ENCODE peak calls at places on chromosomes 11 and 22, in six cellular contexts. Z, C, T, L, X and I are unnamed samples. For H3K4me1, the result is how much of the 10 kb centered on the place peaks cover.

GRCh38 chr11:126153999-126154398 is 57.5 kb downstream of the RPUSD4 start:
- DNase-seq in Z (no peak), C (peak), T (no peak), L (peak), X (no peak), I (peak)

GRCh38 chr11:76589945-76590630 is 80.5 kb downstream of the LRRC32 start:
- DNase-seq in Z (no peak), C (no peak), T (no peak), L (no peak), X (no peak), I (no peak)

GRCh38 chr11:8917157-8917820 is 6.3 kb downstream of the AKIP1 start:
- DNase-seq in Z (no peak), C (peak), T (peak), L (no peak), X (no peak), I (no peak)

GRCh38 chr11:83823461-83824025 is 537.4 kb upstream of the CCDC90B start:
- DNase-seq in Z (no peak), C (no peak), T (no peak), L (no peak), X (no peak), I (no peak)

GRCh38 chr11:76564400-76564799 is 106.1 kb downstream of the LRRC32 start:
- DNase-seq in Z (no peak), C (no peak), T (no peak), L (no peak), X (no peak), I (no peak)

GRCh38 chr22:40463727-40464126 is 93.3 kb downstream of the SGSM3 start:
- DNase-seq in Z (peak), C (no peak), T (no peak), L (no peak), X (no peak), I (no peak)

GRCh38 chr11:69339041-69339733 is 45.2 kb downstream of the MYEOV start:
- DNase-seq in Z (no peak), C (no peak), T (no peak), L (no peak), X (no peak), I (no peak)

GRCh38 chr11:121870202-121871045 is 245.6 kb downstream of the BLID start:
- DNase-seq in Z (no peak), C (no peak), T (peak), L (no peak), X (no peak), I (no peak)

GRCh38 chr22:38155703-38156102 is 25.9 kb downstream of the PLA2G6 start:
- DNase-seq in Z (no peak), C (no peak), T (no peak), L (no peak), X (no peak), I (no peak)

GRCh38 chr11:30479899-30480298 is 106.3 kb downstream of the MPPED2 start:
- DNase-seq in Z (no peak), C (no peak), T (no peak), L (no peak), X (no peak), I (no peak)

GRCh38 chr11:3840870-3841425 is at the start of gene RHOG:
- DNase-seq in Z (no peak), C (peak), T (peak), L (peak), X (peak), I (peak)

GRCh38 chr11:30984442-30984816 is 385.1 kb downstream of the DCDC1 start:
- DNase-seq in Z (no peak), C (peak), T (no peak), L (no peak), X (no peak), I (no peak)

GRCh38 chr11:96978751-96979150 is 588.9 kb downstream of the JRKL start:
- DNase-seq in Z (no peak), C (no peak), T (no peak), L (no peak), X (no peak), I (no peak)

GRCh38 chr11:71215372-71215965 is 36.9 kb downstream of the SHANK2 start:
- DNase-seq in Z (no peak), C (no peak), T (no peak), L (no peak), X (no peak), I (no peak)

GRCh38 chr11:76824083-76824939 is 36.4 kb upstream of the ACER3 start:
- DNase-seq in Z (no peak), C (no peak), T (no peak), L (no peak), X (no peak), I (no peak)

GRCh38 chr22:20108757-20109230 is 7.1 kb upstream of the RANBP1 start:
- DNase-seq in Z (no peak), C (no peak), T (no peak), L (no peak), X (no peak), I (no peak)

GRCh38 chr11:126347751-126348628 is 7.5 kb upstream of the ST3GAL4 start:
- DNase-seq in Z (no peak), C (no peak), T (no peak), L (no peak), X (no peak), I (no peak)

GRCh38 chr22:17390087-17390486 is 20.8 kb downstream of the CECR2 start:
- DNase-seq in Z (no peak), C (no peak), T (no peak), L (no peak), X (no peak), I (no peak)

GRCh38 chr11:63880031-63880841 is 36.7 kb downstream of the RCOR2 start:
- DNase-seq in Z (no peak), C (no peak), T (no peak), L (no peak), X (no peak), I (no peak)

GRCh38 chr11:69704508-69705245 is 855 bp upstream of the FGF19 start:
- DNase-seq in Z (no peak), C (peak), T (no peak), L (no peak), X (no peak), I (no peak)

GRCh38 chr11:133115099-133115498 is 417.2 kb downstream of the OPCML start:
- DNase-seq in Z (no peak), C (no peak), T (no peak), L (no peak), X (no peak), I (no peak)

GRCh38 chr11:115645631-115646271 is 141.5 kb upstream of the CADM1 start:
- DNase-seq in Z (no peak), C (peak), T (no peak), L (no peak), X (no peak), I (no peak)

GRCh38 chr11:68498903-68499883 is 38.6 kb downstream of the PPP6R3 start:
- DNase-seq in Z (no peak), C (no peak), T (no peak), L (no peak), X (no peak), I (peak)

GRCh38 chr11:120086651-120087050 is 51.3 kb downstream of the TRIM29 start:
- DNase-seq in Z (no peak), C (no peak), T (no peak), L (no peak), X (no peak), I (no peak)

GRCh38 chr11:69481393-69481844 is at the start of gene LINC01488:
- DNase-seq in Z (no peak), C (no peak), T (no peak), L (no peak), X (no peak), I (no peak)

GRCh38 chr11:14905104-14906033 is 13.3 kb upstream of the CYP2R1 start:
- DNase-seq in Z (peak), C (peak), T (peak), L (peak), X (no peak), I (peak)

GRCh38 chr11:34238533-34238932 is 119.3 kb downstream of the ABTB2 start:
- DNase-seq in Z (no peak), C (no peak), T (no peak), L (no peak), X (no peak), I (no peak)

GRCh38 chr11:11659567-11660341 is 37.9 kb upstream of the GALNT18 start:
- DNase-seq in Z (no peak), C (no peak), T (no peak), L (no peak), X (no peak), I (no peak)

GRCh38 chr22:26461188-26461810 is 22.3 kb downstream of the HPS4 start:
- DNase-seq in Z (no peak), C (peak), T (peak), L (peak), X (no peak), I (peak)

GRCh38 chr11:47052576-47052975 is 116.0 kb downstream of the CSTPP1 start:
- DNase-seq in Z (no peak), C (no peak), T (no peak), L (no peak), X (no peak), I (no peak)

GRCh38 chr22:50252081-50253045 is 1.3 kb upstream of the HDAC10 start:
- DNase-seq in Z (peak), C (peak), T (peak), L (peak), X (peak), I (peak)

GRCh38 chr11:73275381-73275750 is 3.2 kb downstream of the P2RY6 start:
- DNase-seq in Z (no peak), C (no peak), T (no peak), L (peak), X (no peak), I (no peak)

GRCh38 chr22:19066531-19067271 is 55.5 kb downstream of the DGCR2 start:
- DNase-seq in Z (no peak), C (no peak), T (no peak), L (peak), X (peak), I (no peak)

GRCh38 chr11:80779907-80780615 is 1339.2 kb upstream of the TENM4 start:
- DNase-seq in Z (no peak), C (no peak), T (no peak), L (no peak), X (no peak), I (peak)

GRCh38 chr11:47950396-47950795 is 30.0 kb upstream of the PTPRJ start:
- DNase-seq in Z (peak), C (no peak), T (no peak), L (no peak), X (no peak), I (no peak)

GRCh38 chr11:64918056-64918455 is 1.0 kb upstream of the ATG2A start:
- DNase-seq in Z (no peak), C (peak), T (no peak), L (no peak), X (no peak), I (no peak)

GRCh38 chr11:67301313-67301921 is 1.9 kb upstream of the SSH3 start:
- DNase-seq in Z (no peak), C (peak), T (no peak), L (no peak), X (no peak), I (no peak)

GRCh38 chr11:67303989-67304411 is 670 bp downstream of the SSH3 start:
- DNase-seq in Z (peak), C (peak), T (no peak), L (peak), X (no peak), I (peak)

GRCh38 chr11:67301951-67302516 is 1.3 kb upstream of the SSH3 start:
- DNase-seq in Z (no peak), C (peak), T (no peak), L (peak), X (peak), I (peak)

GRCh38 chr11:67303132-67303988 is at the start of gene SSH3:
- DNase-seq in Z (no peak), C (peak), T (peak), L (peak), X (peak), I (peak)

DNA sequence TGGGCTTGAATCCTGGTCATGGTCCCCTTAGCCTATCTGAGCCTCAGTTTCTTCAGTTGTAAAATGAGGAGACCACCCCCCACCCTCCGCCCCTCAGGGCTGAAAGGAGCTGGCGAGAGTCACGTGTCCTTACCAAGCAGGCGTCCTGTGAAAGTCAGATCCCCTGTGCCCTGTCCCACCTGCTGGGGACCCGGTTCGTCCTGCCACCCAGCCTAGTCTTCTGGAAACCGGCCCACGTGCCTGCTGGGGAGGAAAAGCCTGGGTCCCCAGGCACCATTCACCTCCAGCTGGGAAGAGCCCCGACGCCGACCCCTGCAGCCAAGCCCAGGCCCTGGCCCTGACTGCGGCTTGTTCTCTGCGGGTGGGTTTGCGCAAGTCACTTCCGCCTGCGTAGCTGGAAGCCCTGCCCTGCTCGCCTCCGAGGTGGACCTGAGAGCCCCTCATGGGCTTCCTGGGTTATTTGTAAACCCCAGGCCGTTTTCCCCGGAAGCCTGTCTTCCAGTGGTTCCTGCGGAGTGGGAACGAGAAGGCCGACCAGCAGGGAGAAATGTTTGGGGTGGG is 679 bp upstream of the SSH3 start:
- DNase-seq in Z (no peak), C (peak), T (no peak), L (peak), X (no peak), I (peak)
- H3K27ac ChIP-seq in Z (peak), C (peak), T (peak), L (peak), X (peak), I (peak)

GRCh38 chr11:554824-555499 is 5.6 kb downstream of the LMNTD2 start:
- DNase-seq in Z (peak), C (peak), T (no peak), L (no peak), X (no peak), I (peak)
- H3K4me1 ChIP-seq in Z (under half), C (under half), T (under half), L (under half), X (under half), I (under half)

DNA sequence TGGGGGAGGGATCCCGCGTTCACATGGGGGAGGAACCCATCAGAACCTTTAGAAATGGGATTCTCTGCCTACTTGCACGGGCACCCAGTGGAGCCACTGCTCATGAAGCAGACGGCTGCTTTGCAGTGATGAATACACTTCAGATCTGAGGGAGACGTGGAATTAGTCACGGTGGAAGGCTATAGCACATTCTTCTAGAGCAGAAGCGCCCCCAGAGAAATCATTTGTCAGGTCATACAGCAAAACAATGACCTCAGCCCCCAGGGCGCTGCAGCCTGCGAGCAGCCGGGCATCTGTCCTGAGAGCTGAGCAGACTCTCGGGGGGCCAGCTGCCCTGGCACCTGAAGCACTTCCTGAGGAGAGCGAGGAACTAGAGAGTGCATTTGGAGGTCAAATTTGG is 12.7 kb downstream of the TP53AIP1 start:
- DNase-seq in Z (no peak), C (no peak), T (no peak), L (no peak), X (no peak), I (no peak)
- H3K4me3 ChIP-seq in Z (no peak), C (no peak), T (no peak), L (no peak), X (no peak), I (no peak)

DNA sequence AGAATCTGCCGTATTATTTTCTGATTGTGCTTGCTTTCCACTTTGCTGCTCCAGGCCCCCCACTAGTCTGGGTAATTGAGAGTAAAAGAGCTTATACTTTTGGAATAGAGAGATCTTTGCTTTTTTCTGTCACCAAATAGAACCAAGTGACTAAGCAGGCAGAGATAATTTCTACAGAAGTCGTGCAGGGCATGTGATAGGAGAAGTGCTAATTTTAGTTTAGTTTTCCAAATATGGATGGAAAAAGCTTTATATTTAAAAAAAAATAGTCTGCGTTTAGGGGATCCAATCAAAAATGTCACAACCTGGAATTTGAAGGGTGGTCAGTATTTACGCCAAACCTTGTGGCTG is 165.6 kb downstream of the LDLRAD3 start:
- DNase-seq in Z (no peak), C (no peak), T (no peak), L (no peak), X (no peak), I (no peak)
- H3K27ac ChIP-seq in Z (no peak), C (no peak), T (no peak), L (no peak), X (no peak), I (no peak)

DNA sequence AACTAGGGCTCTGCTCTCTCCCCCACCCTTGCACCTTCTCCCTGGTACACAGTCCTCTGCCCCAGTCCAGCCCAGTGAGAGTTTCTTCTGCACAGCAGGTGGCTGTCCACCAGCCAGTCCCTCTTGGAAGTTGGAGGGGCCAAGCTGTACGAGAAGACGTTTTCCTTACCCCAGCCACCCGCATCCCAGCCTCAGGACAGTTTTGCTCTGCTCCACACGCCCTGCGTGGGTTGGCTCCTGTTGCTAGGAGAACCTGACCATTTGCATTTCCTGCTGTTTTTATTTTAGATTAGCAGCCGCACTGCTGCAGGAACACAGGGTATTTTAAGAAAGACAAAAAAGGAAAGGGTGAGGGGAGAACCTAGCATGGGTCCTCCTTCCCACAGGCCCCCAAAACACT is 17.6 kb upstream of the NRGN start:
- DNase-seq in Z (no peak), C (no peak), T (no peak), L (no peak), X (no peak), I (no peak)
- H3K4me1 ChIP-seq in Z (under half), C (under half), T (under half), L (under half), X (under half), I (under half)

GRCh38 chr11:66315921-66316811 is 678 bp downstream of the CD248 start:
- DNase-seq in Z (no peak), C (no peak), T (no peak), L (no peak), X (no peak), I (no peak)
- H3K4me3 ChIP-seq in Z (no peak), C (peak), T (peak), L (peak), X (peak), I (peak)

GRCh38 chr22:29692327-29692640 is 27.5 kb upstream of the CABP7 start:
- DNase-seq in Z (no peak), C (no peak), T (no peak), L (no peak), X (no peak), I (no peak)

GRCh38 chr22:29689872-29690213 is 30.0 kb upstream of the CABP7 start:
- DNase-seq in Z (peak), C (peak), T (peak), L (peak), X (peak), I (peak)

GRCh38 chr22:29690481-29690880 is 29.3 kb upstream of the CABP7 start:
- DNase-seq in Z (no peak), C (no peak), T (no peak), L (no peak), X (no peak), I (no peak)

GRCh38 chr22:29691636-29692326 is 28.0 kb upstream of the CABP7 start:
- DNase-seq in Z (no peak), C (no peak), T (no peak), L (no peak), X (no peak), I (no peak)

DNA sequence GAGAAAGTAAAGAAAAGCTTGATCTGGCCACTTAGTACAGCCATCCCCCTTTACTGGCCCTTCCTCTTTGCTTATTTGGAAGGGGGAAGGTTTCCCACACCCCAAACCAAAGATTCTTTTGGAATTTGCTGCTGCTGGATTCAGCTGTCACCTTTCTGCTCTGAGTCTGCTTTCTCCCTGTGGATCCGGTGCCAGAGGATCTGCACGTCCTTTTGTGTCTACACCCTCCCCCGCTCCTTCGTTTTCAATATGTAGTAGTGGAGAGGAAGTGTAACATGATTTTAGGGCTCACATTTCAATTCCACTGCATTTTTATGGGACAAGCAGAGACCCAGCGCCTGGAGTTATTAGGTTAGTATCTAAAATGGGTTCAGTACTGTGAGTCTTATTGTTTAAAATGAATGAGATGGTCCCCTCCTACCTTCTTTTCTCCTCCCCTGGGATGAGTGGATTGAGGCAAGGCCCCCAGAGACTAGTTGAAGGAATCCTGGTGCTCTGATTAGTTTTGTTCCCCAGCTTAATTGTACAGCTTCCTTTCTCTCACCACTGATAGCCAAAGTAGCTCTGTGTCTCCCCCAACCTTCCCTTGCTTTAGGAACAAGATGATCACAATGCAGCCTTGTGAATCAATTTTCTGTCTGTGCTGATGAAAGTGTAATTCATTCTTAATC is 30.5 kb upstream of the CABP7 start:
- DNase-seq in Z (no peak), C (no peak), T (no peak), L (no peak), X (no peak), I (no peak)
- H3K27ac ChIP-seq in Z (no peak), C (peak), T (no peak), L (no peak), X (no peak), I (no peak)

GRCh38 chr11:134362192-134362901 is 30.6 kb downstream of the GLB1L2 start:
- DNase-seq in Z (no peak), C (no peak), T (no peak), L (no peak), X (no peak), I (no peak)
- H3K4me1 ChIP-seq in Z (under half), C (under half), T (under half), L (under half), X (under half), I (under half)

GRCh38 chr22:21641795-21642583 is at the start of gene SDF2L1:
- DNase-seq in Z (peak), C (peak), T (peak), L (peak), X (peak), I (peak)

GRCh38 chr22:21640810-21641209 is 1.3 kb upstream of the SDF2L1 start:
- DNase-seq in Z (no peak), C (no peak), T (no peak), L (no peak), X (no peak), I (no peak)

GRCh38 chr22:21641417-21641794 is 696 bp upstream of the SDF2L1 start:
- DNase-seq in Z (no peak), C (peak), T (peak), L (no peak), X (no peak), I (peak)

GRCh38 chr22:21642584-21643448 is 714 bp downstream of the SDF2L1 start:
- DNase-seq in Z (peak), C (peak), T (no peak), L (no peak), X (no peak), I (peak)

GRCh38 chr22:21643533-21644357 is 1.6 kb downstream of the SDF2L1 start:
- DNase-seq in Z (no peak), C (no peak), T (no peak), L (no peak), X (no peak), I (no peak)
- H3K4me3 ChIP-seq in Z (peak), C (no peak), T (no peak), L (no peak), X (no peak), I (no peak)